ENCODE peak calls at places on chromosomes 1 and 21, in nine cellular contexts. One of them, this sample, is unnamed.

GRCh38 chr1:86380257-86380861 is 15.8 kb downstream of the ODF2L start:
- DNase-seq in activated effector memory CD4-positive, alpha-beta T cell treated with Interleukin-2 at 50 U/mL for 16 hours: no peak
- DNase-seq in stimulated activated CD8-positive, alpha-beta memory T cell treated with anti-CD3 and anti-CD28 coated beads, Interleukin-4, amount 100 ng/mL, for 1 hour: no peak
- DNase-seq in pons: peak
- DNase-seq in neuronal stem cell: peak
- DNase-seq in HTR-8/SVneo: peak
- DNase-seq in CD4-positive, CD25-positive, alpha-beta regulatory T cell: peak
- DNase-seq in pancreas: no peak
- DNase-seq in NCI-H345: peak
- DNase-seq in this sample: no peak

GRCh38 chr1:65813956-65814355 is 21.3 kb downstream of the PDE4B start:
- DNase-seq in activated effector memory CD4-positive, alpha-beta T cell treated with Interleukin-2 at 50 U/mL for 16 hours: no peak
- DNase-seq in stimulated activated CD8-positive, alpha-beta memory T cell treated with anti-CD3 and anti-CD28 coated beads, Interleukin-4, amount 100 ng/mL, for 1 hour: no peak
- DNase-seq in pons: peak
- DNase-seq in neuronal stem cell: no peak
- DNase-seq in HTR-8/SVneo: no peak
- DNase-seq in CD4-positive, CD25-positive, alpha-beta regulatory T cell: no peak
- DNase-seq in pancreas: no peak
- DNase-seq in NCI-H345: peak
- DNase-seq in this sample: no peak

GRCh38 chr1:158146165-158146564 is 34.5 kb upstream of the CD1D start:
- DNase-seq in activated effector memory CD4-positive, alpha-beta T cell treated with Interleukin-2 at 50 U/mL for 16 hours: no peak
- DNase-seq in stimulated activated CD8-positive, alpha-beta memory T cell treated with anti-CD3 and anti-CD28 coated beads, Interleukin-4, amount 100 ng/mL, for 1 hour: no peak
- DNase-seq in pons: no peak
- DNase-seq in neuronal stem cell: no peak
- DNase-seq in HTR-8/SVneo: peak
- DNase-seq in CD4-positive, CD25-positive, alpha-beta regulatory T cell: no peak
- DNase-seq in pancreas: no peak
- DNase-seq in NCI-H345: no peak
- DNase-seq in this sample: no peak

GRCh38 chr1:111082421-111083192 is 57.3 kb downstream of the DRAM2 start:
- DNase-seq in activated effector memory CD4-positive, alpha-beta T cell treated with Interleukin-2 at 50 U/mL for 16 hours: no peak
- DNase-seq in stimulated activated CD8-positive, alpha-beta memory T cell treated with anti-CD3 and anti-CD28 coated beads, Interleukin-4, amount 100 ng/mL, for 1 hour: no peak
- DNase-seq in pons: no peak
- DNase-seq in neuronal stem cell: no peak
- DNase-seq in HTR-8/SVneo: no peak
- DNase-seq in CD4-positive, CD25-positive, alpha-beta regulatory T cell: no peak
- DNase-seq in pancreas: no peak
- DNase-seq in NCI-H345: no peak
- DNase-seq in this sample: no peak

GRCh38 chr1:43834280-43835140 is 99.1 kb upstream of the ARTN start:
- DNase-seq in activated effector memory CD4-positive, alpha-beta T cell treated with Interleukin-2 at 50 U/mL for 16 hours: no peak
- DNase-seq in stimulated activated CD8-positive, alpha-beta memory T cell treated with anti-CD3 and anti-CD28 coated beads, Interleukin-4, amount 100 ng/mL, for 1 hour: no peak
- DNase-seq in pons: peak
- DNase-seq in neuronal stem cell: no peak
- DNase-seq in HTR-8/SVneo: no peak
- DNase-seq in CD4-positive, CD25-positive, alpha-beta regulatory T cell: no peak
- DNase-seq in pancreas: no peak
- DNase-seq in NCI-H345: no peak
- DNase-seq in this sample: no peak

GRCh38 chr1:193971595-193971994 is 785.2 kb upstream of the B3GALT2 start:
- DNase-seq in activated effector memory CD4-positive, alpha-beta T cell treated with Interleukin-2 at 50 U/mL for 16 hours: no peak
- DNase-seq in stimulated activated CD8-positive, alpha-beta memory T cell treated with anti-CD3 and anti-CD28 coated beads, Interleukin-4, amount 100 ng/mL, for 1 hour: no peak
- DNase-seq in pons: no peak
- DNase-seq in neuronal stem cell: no peak
- DNase-seq in HTR-8/SVneo: peak
- DNase-seq in CD4-positive, CD25-positive, alpha-beta regulatory T cell: no peak
- DNase-seq in pancreas: no peak
- DNase-seq in NCI-H345: no peak
- DNase-seq in this sample: no peak

GRCh38 chr1:49397086-49397485 is 620.4 kb upstream of the BEND5 start:
- DNase-seq in activated effector memory CD4-positive, alpha-beta T cell treated with Interleukin-2 at 50 U/mL for 16 hours: no peak
- DNase-seq in stimulated activated CD8-positive, alpha-beta memory T cell treated with anti-CD3 and anti-CD28 coated beads, Interleukin-4, amount 100 ng/mL, for 1 hour: no peak
- DNase-seq in pons: no peak
- DNase-seq in neuronal stem cell: no peak
- DNase-seq in HTR-8/SVneo: no peak
- DNase-seq in CD4-positive, CD25-positive, alpha-beta regulatory T cell: no peak
- DNase-seq in pancreas: no peak
- DNase-seq in NCI-H345: no peak
- DNase-seq in this sample: no peak

GRCh38 chr1:59879556-59879955 is 47.0 kb downstream of the CYP2J2 start:
- DNase-seq in activated effector memory CD4-positive, alpha-beta T cell treated with Interleukin-2 at 50 U/mL for 16 hours: no peak
- DNase-seq in stimulated activated CD8-positive, alpha-beta memory T cell treated with anti-CD3 and anti-CD28 coated beads, Interleukin-4, amount 100 ng/mL, for 1 hour: no peak
- DNase-seq in pons: peak
- DNase-seq in neuronal stem cell: peak
- DNase-seq in HTR-8/SVneo: peak
- DNase-seq in CD4-positive, CD25-positive, alpha-beta regulatory T cell: peak
- DNase-seq in pancreas: peak
- DNase-seq in NCI-H345: peak
- DNase-seq in this sample: no peak

GRCh38 chr1:83029050-83029449 is 969.9 kb downstream of the TTLL7 start:
- DNase-seq in activated effector memory CD4-positive, alpha-beta T cell treated with Interleukin-2 at 50 U/mL for 16 hours: no peak
- DNase-seq in stimulated activated CD8-positive, alpha-beta memory T cell treated with anti-CD3 and anti-CD28 coated beads, Interleukin-4, amount 100 ng/mL, for 1 hour: no peak
- DNase-seq in pons: no peak
- DNase-seq in neuronal stem cell: no peak
- DNase-seq in HTR-8/SVneo: no peak
- DNase-seq in CD4-positive, CD25-positive, alpha-beta regulatory T cell: no peak
- DNase-seq in pancreas: no peak
- DNase-seq in NCI-H345: no peak
- DNase-seq in this sample: no peak

GRCh38 chr1:210250665-210250997 is 18.0 kb downstream of the SERTAD4 start:
- DNase-seq in activated effector memory CD4-positive, alpha-beta T cell treated with Interleukin-2 at 50 U/mL for 16 hours: no peak
- DNase-seq in stimulated activated CD8-positive, alpha-beta memory T cell treated with anti-CD3 and anti-CD28 coated beads, Interleukin-4, amount 100 ng/mL, for 1 hour: no peak
- DNase-seq in pons: peak
- DNase-seq in neuronal stem cell: peak
- DNase-seq in HTR-8/SVneo: no peak
- DNase-seq in CD4-positive, CD25-positive, alpha-beta regulatory T cell: no peak
- DNase-seq in pancreas: no peak
- DNase-seq in NCI-H345: peak
- DNase-seq in this sample: no peak

GRCh38 chr1:12626888-12627287 is 8.9 kb upstream of the DHRS3 start:
- DNase-seq in activated effector memory CD4-positive, alpha-beta T cell treated with Interleukin-2 at 50 U/mL for 16 hours: no peak
- DNase-seq in stimulated activated CD8-positive, alpha-beta memory T cell treated with anti-CD3 and anti-CD28 coated beads, Interleukin-4, amount 100 ng/mL, for 1 hour: no peak
- DNase-seq in pons: no peak
- DNase-seq in neuronal stem cell: no peak
- DNase-seq in HTR-8/SVneo: no peak
- DNase-seq in CD4-positive, CD25-positive, alpha-beta regulatory T cell: no peak
- DNase-seq in pancreas: no peak
- DNase-seq in NCI-H345: no peak
- DNase-seq in this sample: no peak

GRCh38 chr1:111756124-111756513 is 418 bp downstream of the DDX20 start:
- DNase-seq in activated effector memory CD4-positive, alpha-beta T cell treated with Interleukin-2 at 50 U/mL for 16 hours: no peak
- DNase-seq in stimulated activated CD8-positive, alpha-beta memory T cell treated with anti-CD3 and anti-CD28 coated beads, Interleukin-4, amount 100 ng/mL, for 1 hour: no peak
- DNase-seq in pons: no peak
- DNase-seq in neuronal stem cell: no peak
- DNase-seq in HTR-8/SVneo: no peak
- DNase-seq in CD4-positive, CD25-positive, alpha-beta regulatory T cell: no peak
- DNase-seq in pancreas: no peak
- DNase-seq in NCI-H345: no peak
- DNase-seq in this sample: no peak

GRCh38 chr21:43786423-43787179 is 2.8 kb upstream of the RRP1 start:
- DNase-seq in activated effector memory CD4-positive, alpha-beta T cell treated with Interleukin-2 at 50 U/mL for 16 hours: no peak
- DNase-seq in stimulated activated CD8-positive, alpha-beta memory T cell treated with anti-CD3 and anti-CD28 coated beads, Interleukin-4, amount 100 ng/mL, for 1 hour: no peak
- DNase-seq in pons: no peak
- DNase-seq in neuronal stem cell: no peak
- DNase-seq in HTR-8/SVneo: no peak
- DNase-seq in CD4-positive, CD25-positive, alpha-beta regulatory T cell: no peak
- DNase-seq in pancreas: no peak
- DNase-seq in NCI-H345: no peak
- DNase-seq in this sample: no peak